ENCODE peak calls at places on chromosome 9, in eight cellular contexts. One of them, this sample, is unnamed.

GRCh38 chr9:137303031-137303892 is 1.2 kb upstream of the NRARP start:
- DNase-seq in EH: no peak
- DNase-seq in fibroblast of pulmonary artery: no peak
- DNase-seq in stimulated activated CD8-positive, alpha-beta memory T cell treated with anti-CD3 and anti-CD28 coated beads, Interleukin-7, amount 100 ng/mL, for 48 hours: no peak
- DNase-seq in stomach: no peak
- DNase-seq in amniotic stem cell: no peak
- DNase-seq in Caki2: no peak
- DNase-seq in esophagus squamous epithelium: no peak
- DNase-seq in this sample: no peak

GRCh38 chr9:114174876-114175771 is 19.8 kb downstream of the COL27A1 start:
- DNase-seq in stomach: no peak
- DNase-seq in Caki2: no peak
- DNase-seq in fibroblast of pulmonary artery: peak
- DNase-seq in EH: peak
- DNase-seq in amniotic stem cell: peak
- DNase-seq in esophagus squamous epithelium: no peak
- DNase-seq in stimulated activated CD8-positive, alpha-beta memory T cell treated with anti-CD3 and anti-CD28 coated beads, Interleukin-7, amount 100 ng/mL, for 48 hours: no peak
- DNase-seq in this sample: no peak

GRCh38 chr9:72960446-72960845 is 7.6 kb upstream of the ALDH1A1 start:
- DNase-seq in fibroblast of pulmonary artery: peak
- DNase-seq in amniotic stem cell: no peak
- DNase-seq in EH: peak
- DNase-seq in stomach: no peak
- DNase-seq in esophagus squamous epithelium: no peak
- DNase-seq in stimulated activated CD8-positive, alpha-beta memory T cell treated with anti-CD3 and anti-CD28 coated beads, Interleukin-7, amount 100 ng/mL, for 48 hours: no peak
- DNase-seq in Caki2: no peak
- DNase-seq in this sample: no peak

GRCh38 chr9:135501261-135502167 is 1.0 kb downstream of the MRPS2 start:
- DNase-seq in stimulated activated CD8-positive, alpha-beta memory T cell treated with anti-CD3 and anti-CD28 coated beads, Interleukin-7, amount 100 ng/mL, for 48 hours: no peak
- DNase-seq in amniotic stem cell: no peak
- DNase-seq in fibroblast of pulmonary artery: no peak
- DNase-seq in EH: no peak
- DNase-seq in stomach: peak
- DNase-seq in Caki2: no peak
- DNase-seq in esophagus squamous epithelium: no peak
- DNase-seq in this sample: no peak

GRCh38 chr9:75087279-75087823 is 604 bp downstream of the NMRK1 start:
- DNase-seq in fibroblast of pulmonary artery: peak
- DNase-seq in EH: peak
- DNase-seq in amniotic stem cell: no peak
- DNase-seq in stomach: peak
- DNase-seq in Caki2: peak
- DNase-seq in stimulated activated CD8-positive, alpha-beta memory T cell treated with anti-CD3 and anti-CD28 coated beads, Interleukin-7, amount 100 ng/mL, for 48 hours: no peak
- DNase-seq in esophagus squamous epithelium: no peak
- DNase-seq in this sample: no peak

GRCh38 chr9:69672828-69673640 is 863 bp upstream of the APBA1 start:
- DNase-seq in esophagus squamous epithelium: no peak
- DNase-seq in fibroblast of pulmonary artery: peak
- DNase-seq in amniotic stem cell: peak
- DNase-seq in Caki2: peak
- DNase-seq in EH: peak
- DNase-seq in stomach: peak
- DNase-seq in stimulated activated CD8-positive, alpha-beta memory T cell treated with anti-CD3 and anti-CD28 coated beads, Interleukin-7, amount 100 ng/mL, for 48 hours: no peak
- DNase-seq in this sample: peak

GRCh38 chr9:128393971-128394370 is 22.8 kb downstream of the URM1 start:
- DNase-seq in stomach: no peak
- DNase-seq in fibroblast of pulmonary artery: no peak
- DNase-seq in amniotic stem cell: no peak
- DNase-seq in esophagus squamous epithelium: no peak
- DNase-seq in Caki2: no peak
- DNase-seq in EH: no peak
- DNase-seq in stimulated activated CD8-positive, alpha-beta memory T cell treated with anti-CD3 and anti-CD28 coated beads, Interleukin-7, amount 100 ng/mL, for 48 hours: no peak
- DNase-seq in this sample: no peak

GRCh38 chr9:126516936-126517750 is 96.6 kb upstream of the LMX1B start:
- DNase-seq in esophagus squamous epithelium: no peak
- DNase-seq in amniotic stem cell: peak
- DNase-seq in EH: peak
- DNase-seq in stimulated activated CD8-positive, alpha-beta memory T cell treated with anti-CD3 and anti-CD28 coated beads, Interleukin-7, amount 100 ng/mL, for 48 hours: peak
- DNase-seq in Caki2: no peak
- DNase-seq in fibroblast of pulmonary artery: peak
- DNase-seq in stomach: no peak
- DNase-seq in this sample: peak

GRCh38 chr9:97060796-97061195 is 21.9 kb upstream of the CTSV start:
- DNase-seq in stimulated activated CD8-positive, alpha-beta memory T cell treated with anti-CD3 and anti-CD28 coated beads, Interleukin-7, amount 100 ng/mL, for 48 hours: no peak
- DNase-seq in fibroblast of pulmonary artery: no peak
- DNase-seq in stomach: no peak
- DNase-seq in Caki2: no peak
- DNase-seq in EH: no peak
- DNase-seq in esophagus squamous epithelium: no peak
- DNase-seq in amniotic stem cell: no peak
- DNase-seq in this sample: no peak

GRCh38 chr9:6563036-6563435 is 82.5 kb downstream of the GLDC start:
- DNase-seq in EH: no peak
- DNase-seq in esophagus squamous epithelium: no peak
- DNase-seq in stimulated activated CD8-positive, alpha-beta memory T cell treated with anti-CD3 and anti-CD28 coated beads, Interleukin-7, amount 100 ng/mL, for 48 hours: no peak
- DNase-seq in stomach: no peak
- DNase-seq in Caki2: no peak
- DNase-seq in amniotic stem cell: no peak
- DNase-seq in fibroblast of pulmonary artery: peak
- DNase-seq in this sample: no peak

GRCh38 chr9:137971477-137972138 is 94.0 kb downstream of the CACNA1B start:
- DNase-seq in EH: no peak
- DNase-seq in esophagus squamous epithelium: no peak
- DNase-seq in fibroblast of pulmonary artery: no peak
- DNase-seq in amniotic stem cell: no peak
- DNase-seq in Caki2: no peak
- DNase-seq in stomach: peak
- DNase-seq in stimulated activated CD8-positive, alpha-beta memory T cell treated with anti-CD3 and anti-CD28 coated beads, Interleukin-7, amount 100 ng/mL, for 48 hours: no peak
- DNase-seq in this sample: no peak

GRCh38 chr9:99365233-99365980 is 143.3 kb downstream of the SEC61B start:
- DNase-seq in EH: peak
- DNase-seq in esophagus squamous epithelium: no peak
- DNase-seq in stimulated activated CD8-positive, alpha-beta memory T cell treated with anti-CD3 and anti-CD28 coated beads, Interleukin-7, amount 100 ng/mL, for 48 hours: no peak
- DNase-seq in stomach: no peak
- DNase-seq in Caki2: no peak
- DNase-seq in fibroblast of pulmonary artery: peak
- DNase-seq in amniotic stem cell: peak
- DNase-seq in this sample: no peak

GRCh38 chr9:95077766-95078382 is 239.6 kb downstream of the FANCC start:
- DNase-seq in fibroblast of pulmonary artery: no peak
- DNase-seq in stomach: peak
- DNase-seq in Caki2: no peak
- DNase-seq in stimulated activated CD8-positive, alpha-beta memory T cell treated with anti-CD3 and anti-CD28 coated beads, Interleukin-7, amount 100 ng/mL, for 48 hours: no peak
- DNase-seq in amniotic stem cell: no peak
- DNase-seq in esophagus squamous epithelium: no peak
- DNase-seq in EH: no peak
- DNase-seq in this sample: no peak

GRCh38 chr9:121450241-121450640 is 49.4 kb downstream of the GGTA1 start:
- DNase-seq in amniotic stem cell: no peak
- DNase-seq in stomach: no peak
- DNase-seq in stimulated activated CD8-positive, alpha-beta memory T cell treated with anti-CD3 and anti-CD28 coated beads, Interleukin-7, amount 100 ng/mL, for 48 hours: no peak
- DNase-seq in esophagus squamous epithelium: no peak
- DNase-seq in EH: no peak
- DNase-seq in fibroblast of pulmonary artery: no peak
- DNase-seq in Caki2: no peak
- DNase-seq in this sample: no peak

GRCh38 chr9:114603183-114603582 is 7.9 kb upstream of the TMEM268 start:
- DNase-seq in Caki2: no peak
- DNase-seq in EH: no peak
- DNase-seq in stomach: no peak
- DNase-seq in amniotic stem cell: no peak
- DNase-seq in fibroblast of pulmonary artery: no peak
- DNase-seq in stimulated activated CD8-positive, alpha-beta memory T cell treated with anti-CD3 and anti-CD28 coated beads, Interleukin-7, amount 100 ng/mL, for 48 hours: no peak
- DNase-seq in esophagus squamous epithelium: no peak
- DNase-seq in this sample: no peak

GRCh38 chr9:134034215-134035040 is 9.1 kb downstream of the BRD3OS start:
- DNase-seq in EH: no peak
- DNase-seq in stimulated activated CD8-positive, alpha-beta memory T cell treated with anti-CD3 and anti-CD28 coated beads, Interleukin-7, amount 100 ng/mL, for 48 hours: no peak
- DNase-seq in fibroblast of pulmonary artery: no peak
- DNase-seq in stomach: no peak
- DNase-seq in Caki2: no peak
- DNase-seq in esophagus squamous epithelium: no peak
- DNase-seq in amniotic stem cell: no peak
- DNase-seq in this sample: no peak

GRCh38 chr9:127451681-127452480 is 571 bp downstream of the LRSAM1 start:
- DNase-seq in stimulated activated CD8-positive, alpha-beta memory T cell treated with anti-CD3 and anti-CD28 coated beads, Interleukin-7, amount 100 ng/mL, for 48 hours: no peak
- DNase-seq in stomach: peak
- DNase-seq in EH: peak
- DNase-seq in esophagus squamous epithelium: no peak
- DNase-seq in Caki2: peak
- DNase-seq in amniotic stem cell: peak
- DNase-seq in fibroblast of pulmonary artery: peak
- DNase-seq in this sample: no peak

GRCh38 chr9:86282979-86283535 is 719 bp upstream of the ISCA1 start:
- DNase-seq in EH: peak
- DNase-seq in fibroblast of pulmonary artery: peak
- DNase-seq in stomach: no peak
- DNase-seq in Caki2: no peak
- DNase-seq in stimulated activated CD8-positive, alpha-beta memory T cell treated with anti-CD3 and anti-CD28 coated beads, Interleukin-7, amount 100 ng/mL, for 48 hours: no peak
- DNase-seq in amniotic stem cell: peak
- DNase-seq in esophagus squamous epithelium: no peak
- DNase-seq in this sample: peak

This sample was measured in HS-5.